ENCODE peak calls at places on chromosomes 5 and 9, in four cellular contexts. Z is MV-4-11, M is fibroblast of the conjunctiva, R is NCI-H1694 treated with DMSO at 0.1 percent for 48 hours. Y is an unnamed sample.

GRCh38 chr5:138783976-138784375 is 30.8 kb downstream of the CTNNA1 start:
- DNase-seq in Z (no peak), R (no peak), M (no peak), Y (no peak)

GRCh38 chr9:132572921-132573320 is 9.5 kb upstream of the BARHL1 start:
- DNase-seq in Z (no peak), M (no peak), R (no peak), Y (peak)

GRCh38 chr9:120383999-120384924 is 195.7 kb downstream of the CDK5RAP2 start:
- DNase-seq in R (no peak), M (peak), Z (no peak), Y (no peak)

GRCh38 chr5:88438006-88438405 is 169.4 kb upstream of the TMEM161B start:
- DNase-seq in Z (no peak), R (no peak), M (no peak), Y (no peak)

GRCh38 chr5:145936401-145937131 is at the start of gene SH3RF2:
- DNase-seq in Z (peak), R (no peak), M (peak), Y (peak)

GRCh38 chr5:138528208-138528607 is 14.8 kb downstream of the ETF1 start:
- DNase-seq in Z (no peak), M (no peak), R (no peak), Y (no peak)

GRCh38 chr9:125843646-125844045 is 96.5 kb downstream of the PBX3 start:
- DNase-seq in Z (no peak), M (no peak), R (no peak), Y (no peak)

GRCh38 chr5:4551034-4551433 is 589.1 kb upstream of the ADAMTS16 start:
- DNase-seq in Z (no peak), M (no peak), R (no peak), Y (no peak)

GRCh38 chr5:140223567-140223966 is 48.6 kb downstream of the CYSTM1 start:
- DNase-seq in M (no peak), R (no peak), Z (no peak), Y (no peak)

GRCh38 chr5:95334900-95335538 is 50.1 kb upstream of the MCTP1 start:
- DNase-seq in Z (no peak), R (no peak), M (no peak), Y (no peak)

GRCh38 chr5:170783498-170784247 is at the start of gene GABRP:
- DNase-seq in M (no peak), Z (no peak), R (no peak), Y (no peak)

GRCh38 chr5:75558972-75559632 is 47.4 kb downstream of the POLK start:
- DNase-seq in M (no peak), Z (peak), R (no peak), Y (no peak)

GRCh38 chr9:136328011-136328621 is 777 bp downstream of the GPSM1 start:
- DNase-seq in Z (no peak), R (no peak), M (no peak), Y (no peak)

GRCh38 chr5:143001764-143002351 is 231.7 kb downstream of the ARHGAP26 start:
- DNase-seq in Z (peak), R (no peak), M (peak), Y (peak)

GRCh38 chr5:83608122-83608521 is 112.5 kb downstream of the HAPLN1 start:
- DNase-seq in Z (peak), M (no peak), R (peak), Y (no peak)

GRCh38 chr9:112334319-112334828 is 955 bp upstream of the PTBP3 start:
- DNase-seq in R (no peak), M (no peak), Z (peak), Y (peak)

GRCh38 chr5:163612358-163613149 is 107.1 kb downstream of the MAT2B start:
- DNase-seq in Z (no peak), M (no peak), R (peak), Y (no peak)

GRCh38 chr5:3594514-3595101 is 1.0 kb upstream of the IRX1 start:
- DNase-seq in R (no peak), Z (no peak), M (no peak), Y (peak)

GRCh38 chr5:61811052-61811451 is 479.0 kb downstream of the ZSWIM6 start:
- DNase-seq in Z (no peak), M (no peak), R (no peak), Y (peak)

GRCh38 chr5:135242496-135243193 is 156.4 kb downstream of the MACROH2A1 start:
- DNase-seq in R (no peak), Z (no peak), M (no peak), Y (no peak)

GRCh38 chr9:70561805-70562395 is 147.4 kb upstream of the KLF9 start:
- DNase-seq in R (no peak), Z (no peak), M (no peak), Y (no peak)

GRCh38 chr9:133545494-133546286 is 11.2 kb downstream of the ADAMTSL2 start:
- DNase-seq in Z (no peak), R (no peak), M (no peak), Y (no peak)

GRCh38 chr9:4137755-4138154 is 162.1 kb downstream of the GLIS3 start:
- DNase-seq in M (peak), R (no peak), Z (no peak), Y (peak)

GRCh38 chr9:100322954-100323536 is 29.7 kb downstream of the TEX10 start:
- DNase-seq in M (peak), R (peak), Z (peak), Y (no peak)

GRCh38 chr9:130418776-130419175 is 26.0 kb upstream of the ASS1 start:
- DNase-seq in M (no peak), R (no peak), Z (no peak), Y (no peak)

GRCh38 chr5:89087551-89088318 is 204.8 kb upstream of the MEF2C start:
- DNase-seq in M (no peak), R (no peak), Z (no peak), Y (no peak)

GRCh38 chr5:110630350-110630749 is 96.1 kb downstream of the TMEM232 start:
- DNase-seq in M (no peak), R (no peak), Z (peak), Y (no peak)

Y was measured in foreskin keratinocyte.